ENCODE peak calls at places on chromosomes 1 and 21, in eight cellular contexts. One of them, this sample, is unnamed.

GRCh38 chr1:191206808-191207207 is 729.1 kb upstream of the BRINP3 start:
- DNase-seq in H1: no peak
- DNase-seq in colonic mucosa: no peak
- DNase-seq in ovary: no peak
- DNase-seq in thoracic aorta: no peak
- DNase-seq in H9: no peak
- DNase-seq in OCI-LY7: no peak
- DNase-seq in heart right ventricle: no peak
- DNase-seq in this sample: peak

GRCh38 chr1:67535474-67535873 is 105.3 kb upstream of the SERBP1 start:
- DNase-seq in OCI-LY7: peak
- DNase-seq in thoracic aorta: peak
- DNase-seq in heart right ventricle: peak
- DNase-seq in ovary: peak
- DNase-seq in H9: peak
- DNase-seq in H1: peak
- DNase-seq in colonic mucosa: peak
- DNase-seq in this sample: peak

GRCh38 chr1:81836007-81836626 is 35.4 kb downstream of the ADGRL2 start:
- DNase-seq in H9: no peak
- DNase-seq in OCI-LY7: no peak
- DNase-seq in thoracic aorta: no peak
- DNase-seq in H1: no peak
- DNase-seq in colonic mucosa: no peak
- DNase-seq in ovary: no peak
- DNase-seq in heart right ventricle: no peak
- DNase-seq in this sample: no peak

GRCh38 chr21:42195378-42196031 is 23.4 kb upstream of the ABCG1 start:
- DNase-seq in H1: no peak
- DNase-seq in thoracic aorta: no peak
- DNase-seq in H9: no peak
- DNase-seq in OCI-LY7: peak
- DNase-seq in ovary: no peak
- DNase-seq in heart right ventricle: no peak
- DNase-seq in colonic mucosa: no peak
- DNase-seq in this sample: no peak

GRCh38 chr1:80417651-80418050 is 1383.1 kb upstream of the ADGRL2 start:
- DNase-seq in H1: no peak
- DNase-seq in heart right ventricle: no peak
- DNase-seq in OCI-LY7: no peak
- DNase-seq in ovary: no peak
- DNase-seq in colonic mucosa: no peak
- DNase-seq in thoracic aorta: no peak
- DNase-seq in H9: no peak
- DNase-seq in this sample: peak

GRCh38 chr1:119387858-119388257 is 19.3 kb downstream of the HAO2 start:
- DNase-seq in H9: peak
- DNase-seq in colonic mucosa: no peak
- DNase-seq in H1: no peak
- DNase-seq in thoracic aorta: no peak
- DNase-seq in ovary: no peak
- DNase-seq in heart right ventricle: no peak
- DNase-seq in OCI-LY7: no peak
- DNase-seq in this sample: no peak

GRCh38 chr1:41536296-41536695 is 51.8 kb upstream of the EDN2 start:
- DNase-seq in OCI-LY7: no peak
- DNase-seq in H9: no peak
- DNase-seq in ovary: peak
- DNase-seq in colonic mucosa: no peak
- DNase-seq in H1: no peak
- DNase-seq in heart right ventricle: no peak
- DNase-seq in thoracic aorta: no peak
- DNase-seq in this sample: no peak

GRCh38 chr1:12411747-12412146 is 181.9 kb downstream of the VPS13D start:
- DNase-seq in heart right ventricle: no peak
- DNase-seq in ovary: no peak
- DNase-seq in H9: no peak
- DNase-seq in colonic mucosa: peak
- DNase-seq in thoracic aorta: no peak
- DNase-seq in H1: no peak
- DNase-seq in OCI-LY7: no peak
- DNase-seq in this sample: no peak

GRCh38 chr1:47638713-47639112 is 200.9 kb downstream of the FOXD2 start:
- DNase-seq in H1: no peak
- DNase-seq in ovary: no peak
- DNase-seq in heart right ventricle: no peak
- DNase-seq in colonic mucosa: no peak
- DNase-seq in H9: no peak
- DNase-seq in OCI-LY7: no peak
- DNase-seq in thoracic aorta: no peak
- DNase-seq in this sample: no peak

GRCh38 chr1:37267111-37267835 is 207.1 kb upstream of the ZC3H12A start:
- DNase-seq in heart right ventricle: no peak
- DNase-seq in colonic mucosa: no peak
- DNase-seq in ovary: no peak
- DNase-seq in OCI-LY7: no peak
- DNase-seq in H1: no peak
- DNase-seq in thoracic aorta: no peak
- DNase-seq in H9: peak
- DNase-seq in this sample: no peak

GRCh38 chr1:226545806-226546596 is 2.6 kb upstream of the STUM start:
- DNase-seq in H1: no peak
- DNase-seq in heart right ventricle: peak
- DNase-seq in colonic mucosa: no peak
- DNase-seq in H9: no peak
- DNase-seq in OCI-LY7: no peak
- DNase-seq in thoracic aorta: no peak
- DNase-seq in ovary: no peak
- DNase-seq in this sample: no peak

GRCh38 chr21:39168800-39169199 is 14.5 kb downstream of the PSMG1 start:
- DNase-seq in OCI-LY7: no peak
- DNase-seq in heart right ventricle: no peak
- DNase-seq in H9: no peak
- DNase-seq in ovary: no peak
- DNase-seq in thoracic aorta: no peak
- DNase-seq in H1: no peak
- DNase-seq in colonic mucosa: no peak
- DNase-seq in this sample: no peak

GRCh38 chr1:10598088-10598712 is 123.5 kb downstream of the PEX14 start:
- DNase-seq in OCI-LY7: no peak
- DNase-seq in heart right ventricle: no peak
- DNase-seq in H9: no peak
- DNase-seq in ovary: no peak
- DNase-seq in H1: no peak
- DNase-seq in thoracic aorta: no peak
- DNase-seq in colonic mucosa: no peak
- DNase-seq in this sample: no peak

DNA sequence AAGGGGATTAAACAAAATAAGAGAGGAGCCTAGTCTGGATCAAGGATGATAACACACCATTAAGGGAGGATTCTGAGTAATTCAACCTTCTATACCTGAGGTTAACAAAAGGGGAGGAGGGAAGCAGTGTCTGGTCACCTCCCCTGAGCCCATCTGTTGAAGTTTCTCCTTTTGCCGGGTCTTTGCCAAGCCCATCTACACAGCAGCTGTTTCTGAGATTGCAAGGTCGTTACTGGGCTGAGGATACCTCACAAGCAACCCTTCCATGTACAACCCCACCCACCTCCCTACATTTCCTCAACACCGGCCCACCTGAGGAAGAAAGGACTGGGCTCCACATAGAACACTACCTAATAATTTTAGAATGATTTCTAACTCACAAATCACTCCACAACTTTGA is 26.3 kb downstream of the LRRC52 start:
- DNase-seq in colonic mucosa: no peak
- DNase-seq in heart right ventricle: no peak
- DNase-seq in H9: no peak
- DNase-seq in thoracic aorta: no peak
- DNase-seq in OCI-LY7: no peak
- DNase-seq in ovary: no peak
- DNase-seq in H1: no peak
- DNase-seq in this sample: no peak
- TF ChIP-seq CTCF in colonic mucosa: no peak
- TF ChIP-seq CTCF in heart right ventricle: no peak
- TF ChIP-seq CTCF in H9: no peak
- TF ChIP-seq CTCF in thoracic aorta: no peak
- TF ChIP-seq CTCF in OCI-LY7: no peak
- TF ChIP-seq CTCF in ovary: no peak
- TF ChIP-seq CTCF in H1: no peak
- TF ChIP-seq CTCF in this sample: no peak

GRCh38 chr1:112618114-112618720 is 724 bp downstream of the ST7L start:
- DNase-seq in heart right ventricle: no peak
- DNase-seq in H1: no peak
- DNase-seq in OCI-LY7: peak
- DNase-seq in H9: no peak
- DNase-seq in colonic mucosa: no peak
- DNase-seq in ovary: no peak
- DNase-seq in thoracic aorta: no peak
- DNase-seq in this sample: no peak
- H3K27ac ChIP-seq in heart right ventricle: peak
- H3K27ac ChIP-seq in H1: peak
- H3K27ac ChIP-seq in OCI-LY7: peak
- H3K27ac ChIP-seq in H9: peak
- H3K27ac ChIP-seq in colonic mucosa: peak
- H3K27ac ChIP-seq in ovary: peak
- H3K27ac ChIP-seq in thoracic aorta: peak
- H3K27ac ChIP-seq in this sample: peak

GRCh38 chr1:31745898-31746668 is 18.1 kb downstream of the ADGRB2 start:
- DNase-seq in OCI-LY7: no peak
- DNase-seq in thoracic aorta: no peak
- DNase-seq in H1: no peak
- DNase-seq in H9: no peak
- DNase-seq in ovary: no peak
- DNase-seq in heart right ventricle: no peak
- DNase-seq in colonic mucosa: no peak
- DNase-seq in this sample: no peak
- TF ChIP-seq CTCF in OCI-LY7: no peak
- TF ChIP-seq CTCF in thoracic aorta: no peak
- TF ChIP-seq CTCF in H1: no peak
- TF ChIP-seq CTCF in H9: no peak
- TF ChIP-seq CTCF in ovary: no peak
- TF ChIP-seq CTCF in heart right ventricle: no peak
- TF ChIP-seq CTCF in colonic mucosa: no peak
- TF ChIP-seq CTCF in this sample: no peak

GRCh38 chr1:35847935-35848565 is 35.0 kb upstream of the AGO1 start:
- DNase-seq in H9: no peak
- DNase-seq in OCI-LY7: no peak
- DNase-seq in ovary: no peak
- DNase-seq in thoracic aorta: no peak
- DNase-seq in colonic mucosa: no peak
- DNase-seq in H1: no peak
- DNase-seq in heart right ventricle: no peak
- DNase-seq in this sample: no peak

GRCh38 chr1:35850716-35851115 is 32.3 kb upstream of the AGO1 start:
- DNase-seq in H1: no peak
- DNase-seq in ovary: no peak
- DNase-seq in thoracic aorta: no peak
- DNase-seq in H9: no peak
- DNase-seq in colonic mucosa: no peak
- DNase-seq in OCI-LY7: no peak
- DNase-seq in heart right ventricle: no peak
- DNase-seq in this sample: no peak

GRCh38 chr1:35850051-35850450 is 33.0 kb upstream of the AGO1 start:
- DNase-seq in heart right ventricle: no peak
- DNase-seq in colonic mucosa: no peak
- DNase-seq in H1: peak
- DNase-seq in thoracic aorta: no peak
- DNase-seq in OCI-LY7: no peak
- DNase-seq in ovary: no peak
- DNase-seq in H9: no peak
- DNase-seq in this sample: no peak

GRCh38 chr1:35844826-35845225 is 37.0 kb downstream of the AGO4 start:
- DNase-seq in H1: no peak
- DNase-seq in colonic mucosa: no peak
- DNase-seq in H9: no peak
- DNase-seq in OCI-LY7: no peak
- DNase-seq in thoracic aorta: no peak
- DNase-seq in heart right ventricle: no peak
- DNase-seq in ovary: no peak
- DNase-seq in this sample: no peak

DNA sequence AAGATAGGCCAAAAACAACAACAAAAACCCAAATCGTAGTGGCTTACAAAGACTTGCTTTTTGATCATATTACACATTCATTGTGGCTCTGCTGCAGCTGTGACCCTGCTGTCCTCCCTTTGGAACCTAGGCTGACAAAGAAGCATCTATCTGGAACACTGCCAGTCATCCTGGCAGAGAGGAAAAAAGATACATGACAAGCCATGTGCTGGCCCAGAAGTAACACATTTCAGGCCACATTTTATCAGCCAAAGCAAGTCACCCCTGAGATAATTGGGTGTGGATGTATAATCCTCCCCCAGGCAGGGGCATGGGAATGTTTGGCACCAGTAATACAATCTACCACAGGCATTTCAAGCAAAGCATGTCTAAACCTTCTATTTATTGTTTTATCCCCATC is 37.2 kb upstream of the AGO1 start:
- DNase-seq in heart right ventricle: no peak
- DNase-seq in OCI-LY7: no peak
- DNase-seq in H9: no peak
- DNase-seq in thoracic aorta: no peak
- DNase-seq in H1: no peak
- DNase-seq in colonic mucosa: no peak
- DNase-seq in ovary: no peak
- DNase-seq in this sample: no peak
- H3K27ac ChIP-seq in heart right ventricle: peak
- H3K27ac ChIP-seq in OCI-LY7: no peak
- H3K27ac ChIP-seq in H9: no peak
- H3K27ac ChIP-seq in thoracic aorta: peak
- H3K27ac ChIP-seq in H1: no peak
- H3K27ac ChIP-seq in colonic mucosa: no peak
- H3K27ac ChIP-seq in ovary: no peak
- H3K27ac ChIP-seq in this sample: no peak

GRCh38 chr1:30111431-30111830 is 612.0 kb downstream of the MATN1 start:
- DNase-seq in H1: peak
- DNase-seq in colonic mucosa: peak
- DNase-seq in OCI-LY7: peak
- DNase-seq in ovary: peak
- DNase-seq in heart right ventricle: peak
- DNase-seq in H9: peak
- DNase-seq in thoracic aorta: no peak
- DNase-seq in this sample: peak
- TF ChIP-seq CTCF in H1: peak
- TF ChIP-seq CTCF in colonic mucosa: peak
- TF ChIP-seq CTCF in OCI-LY7: peak
- TF ChIP-seq CTCF in ovary: no peak
- TF ChIP-seq CTCF in heart right ventricle: peak
- TF ChIP-seq CTCF in H9: peak
- TF ChIP-seq CTCF in thoracic aorta: no peak
- TF ChIP-seq CTCF in this sample: peak

GRCh38 chr1:240099329-240099728 is 7.6 kb downstream of the FMN2 start:
- DNase-seq in colonic mucosa: no peak
- DNase-seq in heart right ventricle: no peak
- DNase-seq in H9: no peak
- DNase-seq in OCI-LY7: no peak
- DNase-seq in H1: no peak
- DNase-seq in thoracic aorta: no peak
- DNase-seq in ovary: no peak
- DNase-seq in this sample: no peak
- H3K27ac ChIP-seq in colonic mucosa: no peak
- H3K27ac ChIP-seq in heart right ventricle: no peak
- H3K27ac ChIP-seq in H9: no peak
- H3K27ac ChIP-seq in OCI-LY7: no peak
- H3K27ac ChIP-seq in H1: no peak
- H3K27ac ChIP-seq in thoracic aorta: no peak
- H3K27ac ChIP-seq in ovary: no peak
- H3K27ac ChIP-seq in this sample: no peak